ENCODE peak calls at places on chromosomes 3 and 15, in ten cellular contexts. S is AG09319; Q is AML-193; H is body of pancreas; F is CMK; G is stomach; C is mesenchymal stem cell; J is activated naive CD4-positive, alpha-beta T cell treated with anti-CD3 and anti-CD28 coated beads for 36 hours; Y is cardiac muscle cell; R is effector memory CD4-positive, alpha-beta T cell. W is an unnamed sample.

GRCh38 chr3:56053727-56054126 is 414.5 kb downstream of the ERC2 start:
- DNase-seq in J (no peak), C (no peak), R (no peak), H (no peak), G (no peak), F (no peak), Q (no peak), S (no peak), Y (no peak), W (no peak)

GRCh38 chr3:24829632-24830229 is 335.1 kb upstream of the THRB start:
- DNase-seq in G (peak; percentile 55), C (peak; percentile 8), Y (peak; percentile 4), H (peak; percentile 30), J (no peak), S (no peak), Q (no peak), F (no peak), R (no peak), W (no peak)

GRCh38 chr15:41870689-41871081 is 23.2 kb downstream of the SPTBN5 start:
- DNase-seq in C (peak; percentile 41), F (no peak), J (peak; percentile 79), G (no peak), S (no peak), Y (peak; percentile 60), H (no peak), Q (no peak), R (peak; percentile 50), W (no peak)

GRCh38 chr15:35693286-35693685 is 147.3 kb upstream of the DPH6 start:
- DNase-seq in C (no peak), S (no peak), H (no peak), Y (peak; percentile 73), G (no peak), Q (no peak), J (no peak), R (no peak), F (no peak), W (no peak)

GRCh38 chr3:193556841-193557240 is 2.1 kb upstream of the ATP13A4 start:
- DNase-seq in Q (no peak), H (peak; percentile 72), J (no peak), S (no peak), F (no peak), G (peak; percentile 87), C (no peak), Y (no peak), R (no peak), W (no peak)

GRCh38 chr3:170749185-170749584 is 120.8 kb downstream of the RPL22L1 start:
- DNase-seq in J (no peak), Y (no peak), F (no peak), G (no peak), R (no peak), H (no peak), C (no peak), S (no peak), Q (no peak), W (no peak)

GRCh38 chr3:73784647-73785420 is 160.1 kb upstream of the PDZRN3 start:
- DNase-seq in H (no peak), R (no peak), Q (no peak), C (peak; percentile 39), S (no peak), J (no peak), Y (no peak), G (no peak), F (no peak), W (no peak)

GRCh38 chr3:81476652-81477051 is 284.8 kb downstream of the GBE1 start:
- DNase-seq in Q (no peak), G (no peak), F (no peak), S (no peak), H (no peak), J (no peak), C (no peak), Y (no peak), R (no peak), W (no peak)

GRCh38 chr15:78671626-78672211 is 30.7 kb upstream of the CHRNB4 start:
- DNase-seq in C (no peak), F (no peak), J (no peak), H (no peak), R (no peak), G (no peak), Y (no peak), S (no peak), Q (no peak), W (no peak)

GRCh38 chr15:52289629-52290081 is 5.9 kb downstream of the MYO5C start:
- DNase-seq in S (no peak), R (no peak), Q (no peak), F (no peak), H (no peak), C (no peak), Y (no peak), J (no peak), G (peak; percentile 66), W (no peak)